ENCODE peak calls at places on chromosomes 11 and 22, in eight cellular contexts. P is HuH-7; U is T-helper 1 cell; K is HT1080; B is T-helper 9 cell; V is progenitor cell of endocrine pancreas; O is HEK293T; I is stimulated activated CD4-positive, alpha-beta T cell treated with anti-CD3 and anti-CD28 coated beads, Interleukin-12 subunit alpha, Interleukin-12 subunit beta, amount 100 ng/mL, for 48 hours. A is an unnamed sample.

GRCh38 chr11:13551834-13552233 is 56.0 kb upstream of the PTH start:
- DNase-seq in P (no peak), U (no peak), K (no peak), B (no peak), V (no peak), O (no peak), I (no peak), A (no peak)

GRCh38 chr11:134539285-134539684 is 127.2 kb upstream of the B3GAT1 start:
- DNase-seq in P (no peak), U (no peak), K (no peak), B (no peak), V (no peak), O (no peak), I (no peak), A (no peak)

GRCh38 chr11:123298488-123299447 is 103.7 kb upstream of the CLMP start:
- DNase-seq in P (no peak), U (no peak), K (no peak), B (no peak), V (no peak), O (no peak), I (no peak), A (no peak)

GRCh38 chr22:36360871-36361383 is 26.8 kb downstream of the MYH9 start:
- DNase-seq in P (peak; percentile 55), U (no peak), K (no peak), B (no peak), V (no peak), O (no peak), I (no peak), A (no peak)

GRCh38 chr11:44556735-44557409 is 8.6 kb upstream of the CD82 start:
- DNase-seq in P (no peak), U (peak; percentile 65), K (peak; percentile 50), B (peak; percentile 62), V (no peak), O (no peak), I (no peak), A (peak; percentile 43)

GRCh38 chr11:19978668-19979518 is 181.4 kb downstream of the DBX1 start:
- DNase-seq in P (no peak), U (no peak), K (peak; percentile 82), B (no peak), V (no peak), O (no peak), I (no peak), A (no peak)

GRCh38 chr11:75802913-75803820 is 11.8 kb upstream of the UVRAG start:
- DNase-seq in P (peak; percentile 59), U (peak; percentile 67), K (peak; percentile 62), B (peak; percentile 63), V (peak; percentile 66), O (peak; percentile 79), I (peak; percentile 44), A (peak; percentile 75)

GRCh38 chr11:43555811-43556210 is 124.7 kb upstream of the HSD17B12 start:
- DNase-seq in P (no peak), U (no peak), K (peak; percentile 27), B (no peak), V (no peak), O (no peak), I (no peak), A (no peak)

GRCh38 chr11:87324817-87325489 is 287.2 kb downstream of the TMEM135 start:
- DNase-seq in P (no peak), U (no peak), K (no peak), B (no peak), V (no peak), O (no peak), I (no peak), A (no peak)

GRCh38 chr11:114081641-114082414 is 22.3 kb downstream of the ZBTB16 start:
- DNase-seq in P (no peak), U (no peak), K (peak; percentile 31), B (no peak), V (no peak), O (no peak), I (no peak), A (no peak)

GRCh38 chr11:96219981-96220623 is 122.9 kb downstream of the MAML2 start:
- DNase-seq in P (no peak), U (no peak), K (peak; percentile 51), B (no peak), V (no peak), O (no peak), I (no peak), A (no peak)

GRCh38 chr22:19800761-19801244 is 40.2 kb downstream of the TBX1 start:
- DNase-seq in P (peak; percentile 85), U (no peak), K (no peak), B (no peak), V (no peak), O (no peak), I (no peak), A (no peak)

GRCh38 chr11:122440783-122441701 is 214.5 kb upstream of the UBASH3B start:
- DNase-seq in P (no peak), U (no peak), K (no peak), B (no peak), V (no peak), O (no peak), I (no peak), A (peak; percentile 52)

GRCh38 chr11:111360150-111361043 is 18.7 kb downstream of the POU2AF1 start:
- DNase-seq in P (peak; percentile 90), U (no peak), K (no peak), B (no peak), V (peak; percentile 20), O (no peak), I (no peak), A (no peak)

GRCh38 chr22:46036558-46037408 is 59.8 kb upstream of the WNT7B start:
- DNase-seq in P (peak; percentile 85), U (peak; percentile 57), K (peak; percentile 69), B (no peak), V (peak; percentile 9), O (peak; percentile 49), I (no peak), A (no peak)

GRCh38 chr11:84234462-84235202 is 948.5 kb upstream of the CCDC90B start:
- DNase-seq in P (no peak), U (no peak), K (no peak), B (no peak), V (no peak), O (no peak), I (no peak), A (no peak)

GRCh38 chr11:125376117-125376516 is 119.9 kb downstream of the FEZ1 start:
- DNase-seq in P (no peak), U (no peak), K (no peak), B (no peak), V (no peak), O (no peak), I (no peak), A (no peak)

GRCh38 chr11:128776434-128777284 is 82.8 kb downstream of the FLI1 start:
- DNase-seq in P (peak; percentile 37), U (peak; percentile 32), K (no peak), B (peak; percentile 26), V (peak; percentile 50), O (peak; percentile 26), I (no peak), A (peak; percentile 43)

GRCh38 chr11:34609850-34610249 is 11.0 kb upstream of the EHF start:
- DNase-seq in P (no peak), U (no peak), K (peak; percentile 18), B (no peak), V (no peak), O (no peak), I (no peak), A (no peak)

GRCh38 chr11:109750964-109751363 is 329.0 kb downstream of the C11orf87 start:
- DNase-seq in P (no peak), U (no peak), K (no peak), B (no peak), V (no peak), O (no peak), I (no peak), A (no peak)

GRCh38 chr22:42910221-42910942 is 53.3 kb upstream of the ARFGAP3 start:
- DNase-seq in P (no peak), U (no peak), K (no peak), B (no peak), V (no peak), O (no peak), I (no peak), A (no peak)

GRCh38 chr11:128210148-128210940 is 377.0 kb downstream of the ETS1 start:
- DNase-seq in P (no peak), U (no peak), K (peak; percentile 99), B (no peak), V (no peak), O (no peak), I (no peak), A (no peak)

GRCh38 chr11:19631657-19632325 is 80.8 kb upstream of the NAV2 start:
- DNase-seq in P (no peak), U (no peak), K (no peak), B (no peak), V (no peak), O (no peak), I (no peak), A (no peak)

GRCh38 chr22:38085501-38085900 is 1.5 kb upstream of the SLC16A8 start:
- DNase-seq in P (no peak), U (no peak), K (no peak), B (no peak), V (no peak), O (no peak), I (no peak), A (no peak)

GRCh38 chr11:106917973-106918372 is 100.3 kb downstream of the GUCY1A2 start:
- DNase-seq in P (no peak), U (no peak), K (peak; percentile 25), B (no peak), V (no peak), O (peak; percentile 55), I (no peak), A (peak; percentile 12)

GRCh38 chr22:19679476-19680099 is 34.7 kb upstream of the SEPTIN5 start:
- DNase-seq in P (peak; percentile 46), U (peak; percentile 45), K (no peak), B (peak; percentile 55), V (no peak), O (peak; percentile 77), I (no peak), A (no peak)

GRCh38 chr11:64868904-64869570 is 9.4 kb downstream of the EHD1 start:
- DNase-seq in P (no peak), U (no peak), K (peak; percentile 97), B (peak; percentile 48), V (no peak), O (no peak), I (no peak), A (no peak)

GRCh38 chr11:72676874-72677341 is 2.7 kb upstream of the PDE2A start:
- DNase-seq in P (peak; percentile 76), U (peak; percentile 48), K (peak; percentile 35), B (peak; percentile 48), V (peak; percentile 90), O (peak; percentile 82), I (peak; percentile 49), A (peak; percentile 76)

GRCh38 chr11:78268516-78269410 is 80.0 kb downstream of the USP35 start:
- DNase-seq in P (no peak), U (no peak), K (no peak), B (no peak), V (no peak), O (no peak), I (no peak), A (no peak)

GRCh38 chr11:2653930-2654739 is 45.7 kb downstream of the KCNQ1OT1 start:
- DNase-seq in P (peak; percentile 4), U (no peak), K (no peak), B (no peak), V (no peak), O (peak; percentile 6), I (no peak), A (no peak)

GRCh38 chr22:29457730-29458129 is 19.3 kb downstream of the RFPL1 start:
- DNase-seq in P (peak; percentile 93), U (no peak), K (peak; percentile 55), B (no peak), V (no peak), O (peak; percentile 91), I (no peak), A (peak; percentile 62)

A was measured in neuronal stem cell.